ENCODE peak calls at places on chromosomes 3 and 15, in six cellular contexts. One of them, this sample, is unnamed.

GRCh38 chr3:8658326-8659212 is 14.0 kb upstream of the SSUH2 start:
- DNase-seq in RWPE1: peak; percentile 67
- DNase-seq in T-helper 2 cell: no peak
- DNase-seq in AG08396: no peak
- DNase-seq in HEK293T: no peak
- DNase-seq in progenitor cell of endocrine pancreas: peak; percentile 16
- DNase-seq in this sample: no peak

GRCh38 chr3:16124636-16125035 is 49.8 kb upstream of the GALNT15 start:
- DNase-seq in RWPE1: peak; percentile 63
- DNase-seq in T-helper 2 cell: no peak
- DNase-seq in AG08396: peak; percentile 71
- DNase-seq in HEK293T: no peak
- DNase-seq in progenitor cell of endocrine pancreas: no peak
- DNase-seq in this sample: peak; percentile 84

GRCh38 chr3:46517016-46517770 is 19.4 kb downstream of the RTP3 start:
- DNase-seq in RWPE1: peak; percentile 71
- DNase-seq in T-helper 2 cell: no peak
- DNase-seq in AG08396: peak; percentile 52
- DNase-seq in HEK293T: no peak
- DNase-seq in progenitor cell of endocrine pancreas: no peak
- DNase-seq in this sample: no peak

GRCh38 chr3:155078959-155079794 is 942 bp upstream of the MME start:
- DNase-seq in RWPE1: peak; percentile 37
- DNase-seq in T-helper 2 cell: no peak
- DNase-seq in AG08396: peak; percentile 49
- DNase-seq in HEK293T: peak; percentile 48
- DNase-seq in progenitor cell of endocrine pancreas: no peak
- DNase-seq in this sample: peak; percentile 74

GRCh38 chr3:65343031-65343430 is 655.2 kb upstream of the ADAMTS9 start:
- DNase-seq in RWPE1: no peak
- DNase-seq in T-helper 2 cell: no peak
- DNase-seq in AG08396: no peak
- DNase-seq in HEK293T: no peak
- DNase-seq in progenitor cell of endocrine pancreas: no peak
- DNase-seq in this sample: no peak

GRCh38 chr3:89697321-89697916 is 590.0 kb downstream of the EPHA3 start:
- DNase-seq in RWPE1: peak; percentile 16
- DNase-seq in T-helper 2 cell: no peak
- DNase-seq in AG08396: no peak
- DNase-seq in HEK293T: no peak
- DNase-seq in progenitor cell of endocrine pancreas: no peak
- DNase-seq in this sample: no peak

GRCh38 chr3:12999147-13000140 is 73.8 kb downstream of the IQSEC1 start:
- DNase-seq in RWPE1: no peak
- DNase-seq in T-helper 2 cell: no peak
- DNase-seq in AG08396: no peak
- DNase-seq in HEK293T: no peak
- DNase-seq in progenitor cell of endocrine pancreas: no peak
- DNase-seq in this sample: peak; percentile 89

GRCh38 chr15:100714034-100714748 is 111.8 kb downstream of the ASB7 start:
- DNase-seq in RWPE1: no peak
- DNase-seq in T-helper 2 cell: no peak
- DNase-seq in AG08396: no peak
- DNase-seq in HEK293T: no peak
- DNase-seq in progenitor cell of endocrine pancreas: no peak
- DNase-seq in this sample: peak; percentile 53

GRCh38 chr3:153901991-153902390 is 219.2 kb upstream of the ARHGEF26 start:
- DNase-seq in RWPE1: no peak
- DNase-seq in T-helper 2 cell: no peak
- DNase-seq in AG08396: no peak
- DNase-seq in HEK293T: no peak
- DNase-seq in progenitor cell of endocrine pancreas: no peak
- DNase-seq in this sample: peak; percentile 58

GRCh38 chr3:194711913-194712312 is 26.2 kb downstream of the FAM43A start:
- DNase-seq in RWPE1: peak; percentile 63
- DNase-seq in T-helper 2 cell: no peak
- DNase-seq in AG08396: peak; percentile 32
- DNase-seq in HEK293T: no peak
- DNase-seq in progenitor cell of endocrine pancreas: no peak
- DNase-seq in this sample: peak; percentile 88

GRCh38 chr3:149375164-149375823 is 2.2 kb downstream of the TM4SF1 start:
- DNase-seq in RWPE1: no peak
- DNase-seq in T-helper 2 cell: no peak
- DNase-seq in AG08396: no peak
- DNase-seq in HEK293T: no peak
- DNase-seq in progenitor cell of endocrine pancreas: no peak
- DNase-seq in this sample: peak; percentile 69

GRCh38 chr15:70410371-70410975 is 312.8 kb upstream of the TLE3 start:
- DNase-seq in RWPE1: peak; percentile 89
- DNase-seq in T-helper 2 cell: no peak
- DNase-seq in AG08396: no peak
- DNase-seq in HEK293T: no peak
- DNase-seq in progenitor cell of endocrine pancreas: no peak
- DNase-seq in this sample: no peak

GRCh38 chr3:127445581-127446368 is 144.8 kb downstream of the TPRA1 start:
- DNase-seq in RWPE1: no peak
- DNase-seq in T-helper 2 cell: no peak
- DNase-seq in AG08396: no peak
- DNase-seq in HEK293T: no peak
- DNase-seq in progenitor cell of endocrine pancreas: no peak
- DNase-seq in this sample: peak; percentile 17